ENCODE peak calls at places on chromosome 9, in nine cellular contexts. A is non-pigmented ciliary epithelial cell; B is NCI-H1105 treated with DMSO at 0.1 percent for 48 hours; W is RWPE1; C is foreskin keratinocyte; G is caudate nucleus; T is NCI-H2171 treated with DMSO at 0.1 percent for 48 hours; J is hypothalamus; Z is naive thymus-derived CD4-positive, alpha-beta T cell. Y is an unnamed sample.

GRCh38 chr9:112072721-112073553 is 102.2 kb downstream of the SUSD1 start:
- DNase-seq in A (peak), B (no peak), W (no peak), C (no peak), G (no peak), T (no peak), J (no peak), Z (no peak), Y (no peak)

GRCh38 chr9:125436613-125437443 is 175.2 kb downstream of the GAPVD1 start:
- DNase-seq in A (no peak), B (no peak), W (no peak), C (no peak), G (no peak), T (no peak), J (no peak), Z (no peak), Y (no peak)

GRCh38 chr9:128102196-128102595 is 25.3 kb downstream of the PTGES2 start:
- DNase-seq in A (no peak), B (no peak), W (no peak), C (no peak), G (no peak), T (no peak), J (no peak), Z (no peak), Y (no peak)

GRCh38 chr9:96219615-96220257 is 82.2 kb downstream of the HSD17B3 start:
- DNase-seq in A (no peak), B (no peak), W (peak), C (no peak), G (no peak), T (peak), J (no peak), Z (peak), Y (no peak)

GRCh38 chr9:95092321-95093072 is 225.0 kb downstream of the FANCC start:
- DNase-seq in A (peak), B (no peak), W (peak), C (peak), G (no peak), T (no peak), J (no peak), Z (no peak), Y (no peak)

GRCh38 chr9:4725706-4726442 is 15.1 kb downstream of the AK3 start:
- DNase-seq in A (no peak), B (no peak), W (no peak), C (no peak), G (no peak), T (no peak), J (no peak), Z (no peak), Y (no peak)

GRCh38 chr9:91360551-91361293 is 996 bp downstream of the AUH start:
- DNase-seq in A (no peak), B (no peak), W (no peak), C (no peak), G (no peak), T (no peak), J (no peak), Z (no peak), Y (no peak)

GRCh38 chr9:135827866-135828580 is 79.3 kb downstream of the CAMSAP1 start:
- DNase-seq in A (no peak), B (no peak), W (no peak), C (no peak), G (no peak), T (no peak), J (no peak), Z (no peak), Y (no peak)

GRCh38 chr9:13923381-13923780 is 390.6 kb downstream of the NFIB start:
- DNase-seq in A (no peak), B (no peak), W (no peak), C (no peak), G (no peak), T (no peak), J (no peak), Z (no peak), Y (no peak)

GRCh38 chr9:96376926-96377874 is 6.3 kb downstream of the SLC35D2 start:
- DNase-seq in A (no peak), B (no peak), W (peak), C (peak), G (no peak), T (no peak), J (no peak), Z (no peak), Y (no peak)

GRCh38 chr9:21605489-21605931 is 123.4 kb upstream of the IFNE start:
- DNase-seq in A (peak), B (no peak), W (no peak), C (no peak), G (no peak), T (no peak), J (no peak), Z (no peak), Y (no peak)

GRCh38 chr9:86563350-86563749 is 209.1 kb upstream of the TUT7 start:
- DNase-seq in A (peak), B (no peak), W (peak), C (peak), G (no peak), T (no peak), J (no peak), Z (no peak), Y (no peak)

GRCh38 chr9:68533678-68534077 is 7.0 kb downstream of the TMEM252 start:
- DNase-seq in A (no peak), B (no peak), W (no peak), C (no peak), G (no peak), T (no peak), J (no peak), Z (no peak), Y (no peak)

GRCh38 chr9:121707477-121708424 is 56.3 kb downstream of the DAB2IP start:
- DNase-seq in A (no peak), B (no peak), W (no peak), C (no peak), G (no peak), T (no peak), J (no peak), Z (no peak), Y (no peak)

GRCh38 chr9:125540497-125540896 is 166.5 kb downstream of the MAPKAP1 start:
- DNase-seq in A (no peak), B (no peak), W (peak), C (peak), G (no peak), T (no peak), J (no peak), Z (no peak), Y (no peak)

GRCh38 chr9:116493183-116493582 is 193.9 kb upstream of the TRIM32 start:
- DNase-seq in A (no peak), B (no peak), W (no peak), C (no peak), G (no peak), T (no peak), J (no peak), Z (no peak), Y (no peak)

GRCh38 chr9:99377790-99378775 is 156.0 kb downstream of the SEC61B start:
- DNase-seq in A (no peak), B (no peak), W (no peak), C (no peak), G (no peak), T (no peak), J (no peak), Z (no peak), Y (no peak)

GRCh38 chr9:136088939-136089696 is 6.0 kb downstream of the NACC2 start:
- DNase-seq in A (no peak), B (no peak), W (no peak), C (no peak), G (no peak), T (peak), J (no peak), Z (no peak), Y (no peak)

GRCh38 chr9:92980085-92980745 is 32.9 kb downstream of the FGD3 start:
- DNase-seq in A (no peak), B (no peak), W (no peak), C (peak), G (no peak), T (no peak), J (no peak), Z (no peak), Y (no peak)

GRCh38 chr9:137278061-137278912 is 761 bp downstream of the TOR4A start:
- DNase-seq in A (no peak), B (no peak), W (no peak), C (no peak), G (no peak), T (no peak), J (no peak), Z (no peak), Y (no peak)

GRCh38 chr9:128298535-128299482 is 22.7 kb downstream of the SWI5 start:
- DNase-seq in A (no peak), B (no peak), W (no peak), C (peak), G (no peak), T (no peak), J (no peak), Z (no peak), Y (no peak)

GRCh38 chr9:120152295-120152694 is 427.7 kb downstream of the CDK5RAP2 start:
- DNase-seq in A (no peak), B (no peak), W (no peak), C (no peak), G (no peak), T (no peak), J (no peak), Z (no peak), Y (no peak)

GRCh38 chr9:129656795-129657390 is 8.6 kb upstream of the PRRX2 start:
- DNase-seq in A (no peak), B (no peak), W (peak), C (peak), G (no peak), T (no peak), J (no peak), Z (no peak), Y (no peak)

GRCh38 chr9:27203783-27204182 is 93.2 kb downstream of the EQTN start:
- DNase-seq in A (no peak), B (no peak), W (no peak), C (no peak), G (no peak), T (no peak), J (no peak), Z (no peak), Y (no peak)

GRCh38 chr9:8053501-8053900 is 253.9 kb upstream of the DMAC1 start:
- DNase-seq in A (no peak), B (no peak), W (no peak), C (no peak), G (no peak), T (no peak), J (no peak), Z (no peak), Y (no peak)

GRCh38 chr9:23590601-23591000 is 235.4 kb downstream of the ELAVL2 start:
- DNase-seq in A (no peak), B (no peak), W (peak), C (peak), G (no peak), T (no peak), J (no peak), Z (no peak), Y (no peak)

GRCh38 chr9:112500842-112501241 is 14.2 kb downstream of the KIAA1958 start:
- DNase-seq in A (no peak), B (no peak), W (no peak), C (no peak), G (no peak), T (no peak), J (no peak), Z (no peak), Y (no peak)

GRCh38 chr9:113636165-113636564 is 172.6 kb downstream of the RGS3 start:
- DNase-seq in A (no peak), B (no peak), W (no peak), C (no peak), G (no peak), T (no peak), J (no peak), Z (no peak), Y (no peak)

GRCh38 chr9:3682186-3682585 is 156.4 kb upstream of the RFX3 start:
- DNase-seq in A (no peak), B (no peak), W (no peak), C (no peak), G (no peak), T (no peak), J (no peak), Z (no peak), Y (no peak)